ENCODE peak calls at places on chromosome X, in seven cellular contexts. L, C, D, N, J, G and W are unnamed samples.

GRCh38 chrX:112083624-112084326 is 1.2 kb upstream of the TRPC5 start:
- DNase-seq in G (no peak), N (no peak), D (no peak), J (no peak), L (no peak), C (no peak), W (no peak)

GRCh38 chrX:56764153-56764974 is 35.3 kb downstream of the NBDY start:
- DNase-seq in D (peak), L (peak), N (peak), J (peak), G (peak), C (peak), W (no peak)

GRCh38 chrX:508163-508562 is 121.5 kb upstream of the PPP2R3B start:
- DNase-seq in G (no peak), N (no peak), L (no peak), D (no peak), J (no peak), C (no peak), W (no peak)

GRCh38 chrX:12702509-12703091 is 88.6 kb upstream of the PRPS2 start:
- DNase-seq in L (peak), D (no peak), N (no peak), G (peak), J (no peak), C (no peak), W (no peak)

GRCh38 chrX:144798972-144799371 is 448.3 kb upstream of the SPANXN1 start:
- DNase-seq in J (no peak), G (no peak), L (no peak), D (no peak), C (no peak), N (no peak), W (no peak)

GRCh38 chrX:155027509-155028066 is 944 bp downstream of the FUNDC2 start:
- DNase-seq in D (no peak), G (peak), C (peak), J (no peak), L (no peak), N (no peak), W (no peak)

GRCh38 chrX:15790766-15791380 is 589 bp downstream of the ZRSR2 start:
- DNase-seq in L (no peak), D (no peak), C (no peak), N (no peak), J (no peak), G (no peak), W (no peak)

GRCh38 chrX:105527759-105528158 is 294.6 kb upstream of the NRK start:
- DNase-seq in C (no peak), J (no peak), L (no peak), N (no peak), D (no peak), G (no peak), W (no peak)

GRCh38 chrX:84487365-84488353 is 14.6 kb downstream of the HDX start:
- DNase-seq in C (no peak), N (no peak), J (no peak), G (no peak), D (no peak), L (no peak), W (no peak)

GRCh38 chrX:56766554-56767412 is 37.7 kb downstream of the NBDY start:
- DNase-seq in N (no peak), C (peak), L (no peak), J (peak), G (peak), D (no peak), W (no peak)

GRCh38 chrX:23937100-23937499 is 29.3 kb downstream of the CXorf58 start:
- DNase-seq in D (no peak), G (no peak), J (no peak), C (peak), N (no peak), L (no peak), W (no peak)

GRCh38 chrX:39957816-39958561 is 139.8 kb downstream of the BCOR start:
- DNase-seq in C (peak), L (no peak), G (peak), J (no peak), D (no peak), N (no peak), W (no peak)

GRCh38 chrX:23953908-23954269 is 46.1 kb downstream of the CXorf58 start:
- DNase-seq in L (no peak), D (no peak), N (no peak), J (no peak), G (no peak), C (no peak), W (no peak)

GRCh38 chrX:48919360-48919821 is 567 bp upstream of the PIM2 start:
- DNase-seq in C (no peak), J (no peak), G (no peak), N (no peak), D (no peak), L (no peak), W (no peak)

GRCh38 chrX:154131955-154132354 is 12.1 kb upstream of the OPN1LW start:
- DNase-seq in G (no peak), C (no peak), D (no peak), L (no peak), J (peak), N (no peak), W (no peak)

GRCh38 chrX:3713225-3713936 is at the start of gene PRKX:
- DNase-seq in C (peak), L (peak), G (peak), J (peak), N (peak), D (peak), W (no peak)

GRCh38 chrX:15675490-15675921 is 10.9 kb upstream of the CLTRN start:
- DNase-seq in N (peak), J (peak), L (peak), D (peak), G (no peak), C (no peak), W (peak)

GRCh38 chrX:155966876-155967275 is 30.6 kb upstream of the IL9R start:
- DNase-seq in N (peak), G (peak), C (peak), D (no peak), L (peak), J (no peak), W (no peak)

GRCh38 chrX:70007946-70008345 is 41.8 kb downstream of the AWAT2 start:
- DNase-seq in L (no peak), G (no peak), D (no peak), J (no peak), N (no peak), C (no peak), W (no peak)

GRCh38 chrX:81229208-81229607 is 27.3 kb downstream of the SH3BGRL start:
- DNase-seq in L (no peak), D (no peak), J (no peak), G (no peak), N (no peak), C (no peak), W (no peak)

GRCh38 chrX:40474205-40474626 is 106.6 kb upstream of the ATP6AP2 start:
- DNase-seq in J (no peak), N (no peak), D (no peak), C (peak), L (peak), G (no peak), W (no peak)

GRCh38 chrX:9943420-9943819 is 23.7 kb upstream of the CLDN34 start:
- DNase-seq in N (no peak), J (no peak), L (no peak), C (no peak), G (no peak), D (no peak), W (no peak)

GRCh38 chrX:23497919-23498318 is 163.3 kb downstream of the PTCHD1 start:
- DNase-seq in D (no peak), C (no peak), L (no peak), N (no peak), J (no peak), G (no peak), W (no peak)

GRCh38 chrX:66002832-66003680 is 36.8 kb downstream of the VSIG4 start:
- DNase-seq in D (no peak), N (no peak), G (no peak), C (no peak), L (no peak), J (no peak), W (no peak)

GRCh38 chrX:16205840-16206239 is 38.6 kb downstream of the MAGEB17 start:
- DNase-seq in J (no peak), C (no peak), G (no peak), N (no peak), L (no peak), D (no peak), W (no peak)

GRCh38 chrX:57241967-57242366 is 44.5 kb upstream of the FAAH2 start:
- DNase-seq in J (no peak), G (no peak), L (no peak), C (no peak), D (no peak), N (no peak), W (no peak)

GRCh38 chrX:46228389-46228788 is 316.8 kb downstream of the ZNF674 start:
- DNase-seq in J (no peak), N (no peak), G (no peak), C (no peak), D (no peak), L (no peak), W (no peak)

GRCh38 chrX:41452972-41453371 is 5.8 kb downstream of the NYX start:
- DNase-seq in D (no peak), G (peak), J (no peak), N (no peak), C (peak), L (no peak), W (no peak)

GRCh38 chrX:101659601-101660063 is at the start of gene ARMCX2:
- DNase-seq in C (peak), L (peak), N (no peak), D (peak), G (peak), J (no peak), W (no peak)

GRCh38 chrX:122220644-122221373 is 963.3 kb upstream of the GRIA3 start:
- DNase-seq in L (peak), C (no peak), J (no peak), D (no peak), G (no peak), N (no peak), W (no peak)

GRCh38 chrX:87517571-87518141 is at the start of gene KLHL4:
- DNase-seq in D (no peak), G (no peak), N (no peak), J (no peak), C (peak), L (peak), W (no peak)

GRCh38 chrX:46317158-46317557 is 228.1 kb downstream of the ZNF674 start:
- DNase-seq in D (no peak), G (no peak), C (no peak), N (no peak), J (no peak), L (no peak), W (no peak)

GRCh38 chrX:27680726-27681125 is 90.6 kb downstream of the DCAF8L2 start:
- DNase-seq in D (no peak), G (no peak), C (peak), L (no peak), N (no peak), J (no peak), W (no peak)

GRCh38 chrX:45598841-45599240 is 398.2 kb upstream of the DIPK2B start:
- DNase-seq in D (no peak), J (no peak), N (no peak), G (peak), L (no peak), C (peak), W (no peak)

GRCh38 chrX:42714981-42715688 is 62.8 kb downstream of the PPP1R2C start:
- DNase-seq in J (no peak), D (peak), N (peak), G (no peak), C (no peak), L (peak), W (no peak)

GRCh38 chrX:56564921-56565861 is 1.8 kb downstream of the UBQLN2 start:
- DNase-seq in L (peak), G (peak), N (no peak), J (no peak), D (no peak), C (no peak), W (no peak)